ENCODE peak calls at places on chromosomes 2 and 18, in seven cellular contexts. N is astrocyte of the spinal cord, E is GM13976, K is heart left ventricle, Q is ascending aorta, I is fibroblast of lung, M is stomach. S is an unnamed sample.
A peak's percentile ranks its signal among the peaks of the same experiment; 100 is the strongest.

GRCh38 chr2:21310493-21310892 is 186.7 kb downstream of the TDRD15 start:
- DNase-seq in Q (no peak), K (no peak), N (no peak), M (no peak), I (no peak), E (no peak), S (no peak)

GRCh38 chr2:9099341-9099751 is 95.9 kb upstream of the MBOAT2 start:
- DNase-seq in Q (no peak), M (no peak), K (no peak), N (peak; percentile 85), I (peak; percentile 81), E (peak; percentile 67), S (peak; percentile 63)

GRCh38 chr18:23337599-23338444 is 115.3 kb upstream of the RIOK3 start:
- DNase-seq in E (no peak), K (no peak), Q (no peak), I (peak; percentile 72), N (peak; percentile 71), M (no peak), S (no peak)

GRCh38 chr18:50848038-50848437 is 28.2 kb upstream of the MRO start:
- DNase-seq in K (no peak), Q (no peak), E (no peak), I (peak; percentile 14), N (no peak), M (no peak), S (no peak)

GRCh38 chr2:75100011-75100680 is 99.2 kb downstream of the TACR1 start:
- DNase-seq in Q (no peak), K (no peak), M (no peak), N (peak; percentile 79), I (peak; percentile 96), E (no peak), S (no peak)

GRCh38 chr2:62099050-62099449 is 96.9 kb upstream of the B3GNT2 start:
- DNase-seq in K (no peak), I (no peak), Q (no peak), M (no peak), N (no peak), E (no peak), S (no peak)

GRCh38 chr2:130336877-130337734 is 5.6 kb upstream of the IMP4 start:
- DNase-seq in I (peak; percentile 68), E (peak; percentile 88), N (peak; percentile 84), M (peak; percentile 90), K (no peak), Q (peak; percentile 73), S (peak; percentile 72)

GRCh38 chr2:234495801-234496441 is 960 bp downstream of the ARL4C start:
- DNase-seq in M (peak; percentile 39), I (no peak), K (peak; percentile 77), E (peak; percentile 32), N (no peak), Q (no peak), S (no peak)

GRCh38 chr2:81481242-81481993 is 1176.9 kb upstream of the LRRTM1 start:
- DNase-seq in E (no peak), I (no peak), M (no peak), N (no peak), Q (no peak), K (peak; percentile 52), S (no peak)

GRCh38 chr2:182715121-182715895 is 749 bp upstream of the DNAJC10 start:
- DNase-seq in E (no peak), I (peak; percentile 14), N (peak; percentile 53), K (no peak), M (no peak), Q (no peak), S (peak; percentile 17)

GRCh38 chr18:1393929-1394328 is 489.3 kb downstream of the ADCYAP1 start:
- DNase-seq in E (no peak), K (no peak), I (no peak), N (no peak), Q (no peak), M (no peak), S (no peak)

GRCh38 chr2:215749092-215749957 is 264.0 kb downstream of the MREG start:
- DNase-seq in I (peak; percentile 35), M (no peak), K (peak; percentile 69), N (no peak), E (no peak), Q (peak; percentile 90), S (no peak)

GRCh38 chr2:85743304-85743978 is 10.3 kb upstream of the ATOH8 start:
- DNase-seq in Q (peak; percentile 82), N (peak; percentile 57), E (no peak), M (no peak), I (peak; percentile 77), K (peak; percentile 57), S (no peak)

GRCh38 chr2:99837103-99837591 is 305.2 kb downstream of the AFF3 start:
- DNase-seq in E (no peak), I (peak; percentile 11), Q (no peak), N (no peak), M (no peak), K (no peak), S (no peak)

GRCh38 chr2:188032786-188033185 is 258.9 kb upstream of the GULP1 start:
- DNase-seq in E (no peak), Q (no peak), M (no peak), I (no peak), N (no peak), K (no peak), S (no peak)

GRCh38 chr2:162317058-162317742 is 1.3 kb downstream of the IFIH1 start:
- DNase-seq in M (no peak), I (no peak), K (no peak), Q (no peak), N (no peak), E (no peak), S (no peak)

GRCh38 chr2:199258291-199258690 is 199.4 kb downstream of the SATB2 start:
- DNase-seq in E (no peak), N (no peak), K (no peak), Q (no peak), I (no peak), M (no peak), S (peak; percentile 7)
- TF ChIP-seq CTCF in E (no peak), N (peak; percentile 49), K (no peak), Q (no peak), I (peak; percentile 31), M (no peak), S (peak; percentile 33)

GRCh38 chr18:75207298-75208054 is 1.5 kb downstream of the PTGR3 start:
- DNase-seq in Q (no peak), M (no peak), I (peak; percentile 65), K (no peak), E (peak; percentile 52), N (peak; percentile 64), S (peak; percentile 70)

GRCh38 chr18:75209129-75209951 is at the start of gene PTGR3:
- DNase-seq in Q (peak; percentile 91), M (peak; percentile 78), K (peak; percentile 93), I (peak; percentile 85), E (peak; percentile 87), N (peak; percentile 87), S (peak; percentile 90)

GRCh38 chr18:75208836-75209128 is 157 bp downstream of the PTGR3 start:
- DNase-seq in N (no peak), I (no peak), M (peak; percentile 45), E (no peak), K (no peak), Q (peak; percentile 72), S (no peak)

GRCh38 chr18:75206637-75207297 is 2.2 kb downstream of the PTGR3 start:
- DNase-seq in M (no peak), E (no peak), Q (no peak), I (no peak), K (no peak), N (no peak), S (no peak)

GRCh38 chr18:75208055-75208835 is 694 bp downstream of the PTGR3 start:
- DNase-seq in E (peak; percentile 63), K (peak; percentile 76), M (peak; percentile 52), Q (peak; percentile 72), I (peak; percentile 71), N (peak; percentile 46), S (peak; percentile 59)
- TF ChIP-seq CTCF in E (no peak), K (no peak), M (no peak), Q (no peak), I (no peak), N (peak; percentile 12), S (no peak)

DNA sequence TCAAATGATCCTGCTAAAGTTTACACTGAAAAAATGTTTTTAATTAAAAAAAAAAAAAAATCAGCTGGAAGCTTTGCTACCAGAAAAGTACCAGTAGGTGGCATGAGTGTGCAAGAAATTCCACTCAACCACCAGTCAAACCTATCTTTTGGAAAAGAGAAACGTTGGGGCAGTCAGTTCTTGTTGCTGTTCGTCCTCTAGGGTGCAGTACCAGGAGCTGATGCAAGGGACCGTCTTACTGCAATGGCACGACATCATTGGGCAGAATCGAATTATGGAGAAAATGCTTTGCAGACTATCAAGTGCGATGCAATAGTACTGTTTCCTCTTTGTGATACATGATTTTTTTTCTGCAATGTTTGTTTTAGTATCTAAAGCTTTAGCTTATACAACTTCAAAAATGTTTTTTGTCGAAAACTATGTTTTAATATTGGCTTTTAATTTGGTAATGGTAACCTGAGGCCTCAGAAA is 18.3 kb downstream of the YPEL5 start:
- DNase-seq in I (peak; percentile 87), M (peak; percentile 39), N (peak; percentile 87), K (no peak), E (peak; percentile 77), Q (peak; percentile 70), S (peak; percentile 83)
- TF ChIP-seq CTCF in I (peak; percentile 94), M (peak; percentile 76), N (peak; percentile 86), K (peak; percentile 90), E (peak; percentile 55), Q (peak; percentile 85), S (peak; percentile 67)

GRCh38 chr18:3094355-3094684 is 81.4 kb upstream of the LPIN2 start:
- DNase-seq in Q (no peak), N (no peak), I (no peak), M (no peak), K (no peak), E (no peak), S (no peak)
- TF ChIP-seq CTCF in Q (no peak), N (no peak), I (no peak), M (no peak), K (no peak), E (no peak), S (no peak)

DNA sequence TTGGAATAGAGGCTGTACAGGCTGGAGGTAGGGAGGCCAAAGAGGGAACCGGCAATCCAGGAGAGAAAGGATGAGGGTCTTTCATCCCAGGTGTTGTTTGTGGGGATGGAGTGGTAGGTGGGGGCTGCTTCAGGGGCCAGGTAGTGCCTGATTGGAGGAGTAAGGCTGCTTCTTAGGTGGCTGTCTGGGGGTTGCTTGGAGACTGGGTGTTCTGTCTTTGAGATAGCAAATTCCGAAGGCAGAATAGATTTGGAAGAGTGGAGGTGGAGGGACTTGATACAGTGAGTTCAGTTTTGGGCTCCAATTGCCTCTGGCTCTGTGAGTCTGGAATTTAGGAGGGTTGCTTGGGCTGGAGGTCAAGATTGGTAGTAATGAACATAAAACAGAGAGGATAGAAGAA is 5.9 kb downstream of the ZNF532 start:
- DNase-seq in M (no peak), N (no peak), E (no peak), I (no peak), Q (no peak), K (no peak), S (no peak)
- TF ChIP-seq CTCF in M (no peak), N (no peak), E (no peak), I (no peak), Q (no peak), K (no peak), S (no peak)

GRCh38 chr2:175535631-175536030 is 354.1 kb upstream of the ATP5MC3 start:
- DNase-seq in Q (no peak), I (no peak), K (no peak), E (no peak), N (no peak), M (no peak), S (no peak)
- TF ChIP-seq CTCF in Q (no peak), I (no peak), K (no peak), E (no peak), N (no peak), M (no peak), S (no peak)

S was measured in GM13977.